ENCODE peak calls at places on chromosomes 11 and 22, in nine cellular contexts. Y, L, U, P, H, Q, K, J and W are unnamed samples. For H3K9me3, the result is how much of the 10 kb centered on the place peaks cover.

GRCh38 chr11:15224466-15224865 is 109.7 kb downstream of the INSC start:
- DNase-seq in H (no peak), J (no peak), P (no peak), Q (no peak), Y (no peak), K (no peak), U (no peak), L (no peak), W (no peak)

GRCh38 chr11:31487848-31488247 is 21.6 kb downstream of the IMMP1L start:
- DNase-seq in Y (peak), Q (peak), U (no peak), J (no peak), K (no peak), H (no peak), L (peak), P (no peak), W (no peak)

GRCh38 chr11:11996321-11997174 is 11.9 kb downstream of the DKK3 start:
- DNase-seq in H (no peak), Y (no peak), J (no peak), K (no peak), Q (no peak), P (no peak), L (no peak), U (no peak), W (no peak)

GRCh38 chr11:87917111-87917510 is 258.1 kb downstream of the RAB38 start:
- DNase-seq in K (no peak), Y (no peak), P (no peak), Q (peak), L (no peak), J (no peak), H (no peak), U (no peak), W (no peak)

GRCh38 chr22:22702874-22703570 is 58.6 kb downstream of the GGTLC2 start:
- DNase-seq in Y (no peak), P (no peak), K (no peak), Q (no peak), U (peak), H (no peak), L (no peak), J (no peak), W (no peak)

GRCh38 chr11:124179311-124179710 is 3.8 kb upstream of the OR10D3 start:
- DNase-seq in U (no peak), Y (no peak), L (no peak), H (no peak), J (no peak), K (no peak), P (no peak), Q (no peak), W (no peak)

GRCh38 chr11:12705874-12706273 is 31.7 kb downstream of the TEAD1 start:
- DNase-seq in H (no peak), U (no peak), K (no peak), L (no peak), P (no peak), J (no peak), Y (peak), Q (no peak), W (no peak)

GRCh38 chr22:44668190-44668885 is 33.7 kb upstream of the PRR5 start:
- DNase-seq in Q (no peak), H (no peak), K (peak), U (peak), P (peak), Y (no peak), L (no peak), J (no peak), W (peak)

GRCh38 chr22:44743247-44743646 is 9.1 kb upstream of the ARHGAP8 start:
- DNase-seq in P (no peak), J (no peak), Y (no peak), U (no peak), H (no peak), K (no peak), Q (no peak), L (no peak), W (no peak)

GRCh38 chr22:22128440-22128839 is 116.1 kb upstream of the VPREB1 start:
- DNase-seq in U (no peak), H (no peak), Q (no peak), P (no peak), K (no peak), L (no peak), J (no peak), Y (no peak), W (no peak)

GRCh38 chr22:48863965-48864538 is 963.6 kb downstream of the BRD1 start:
- DNase-seq in H (no peak), Q (no peak), Y (no peak), P (no peak), J (no peak), K (no peak), U (no peak), L (no peak), W (no peak)

GRCh38 chr11:44340656-44341055 is 30.7 kb upstream of the ALX4 start:
- DNase-seq in K (no peak), H (no peak), L (no peak), P (no peak), Y (no peak), J (no peak), Q (no peak), U (no peak), W (no peak)

GRCh38 chr22:48404004-48404403 is 1423.7 kb downstream of the BRD1 start:
- DNase-seq in U (no peak), J (no peak), L (no peak), K (no peak), Q (no peak), H (no peak), P (no peak), Y (no peak), W (no peak)

GRCh38 chr11:65586676-65587075 is 8.9 kb downstream of the KCNK7 start:
- DNase-seq in K (no peak), H (no peak), L (no peak), U (no peak), Y (peak), Q (no peak), J (no peak), P (no peak), W (no peak)

GRCh38 chr11:68040121-68040956 is 1.5 kb downstream of the TCIRG1 start:
- DNase-seq in Q (peak), K (peak), J (no peak), L (no peak), P (peak), Y (peak), U (peak), H (peak), W (peak)

GRCh38 chr11:114091791-114092397 is 32.4 kb downstream of the ZBTB16 start:
- DNase-seq in Q (peak), Y (no peak), P (no peak), U (no peak), J (no peak), K (no peak), H (no peak), L (no peak), W (no peak)

GRCh38 chr11:36699271-36699670 is 101.2 kb upstream of the RAG2 start:
- DNase-seq in L (no peak), Y (no peak), H (no peak), J (no peak), P (no peak), Q (no peak), K (no peak), U (no peak), W (no peak)

GRCh38 chr22:38471237-38471636 is 3.3 kb downstream of the KDELR3 start:
- DNase-seq in U (no peak), P (peak), Q (no peak), Y (no peak), J (no peak), K (no peak), H (no peak), L (no peak), W (no peak)

GRCh38 chr11:64511966-64512365 is 79.1 kb upstream of the SLC22A12 start:
- DNase-seq in U (no peak), H (no peak), Q (no peak), P (no peak), K (no peak), L (no peak), Y (no peak), J (no peak), W (no peak)

GRCh38 chr11:64355078-64355940 is 3.7 kb upstream of the RPS6KA4 start:
- DNase-seq in Y (no peak), H (peak), J (peak), L (peak), Q (peak), U (peak), K (peak), P (peak), W (peak)

GRCh38 chr11:46175401-46176002 is 54.2 kb upstream of the PHF21A start:
- DNase-seq in L (no peak), H (no peak), K (no peak), U (no peak), Q (no peak), Y (no peak), P (no peak), J (no peak), W (no peak)

GRCh38 chr22:38468761-38469305 is 937 bp downstream of the KDELR3 start:
- DNase-seq in H (no peak), P (peak), Y (no peak), J (no peak), U (no peak), L (no peak), K (no peak), Q (no peak), W (no peak)

GRCh38 chr11:65606876-65607613 is 7.0 kb downstream of the MAP3K11 start:
- DNase-seq in H (peak), J (peak), U (no peak), L (peak), Y (no peak), K (peak), P (peak), Q (peak), W (no peak)

GRCh38 chr22:50148991-50149721 is 21.4 kb upstream of the PANX2 start:
- DNase-seq in K (peak), J (no peak), Q (peak), P (peak), Y (peak), L (peak), H (no peak), U (peak), W (peak)

GRCh38 chr11:68200639-68201038 is 12.5 kb downstream of the KMT5B start:
- DNase-seq in U (no peak), Y (no peak), H (no peak), J (no peak), L (no peak), K (no peak), Q (no peak), P (no peak), W (no peak)

GRCh38 chr11:38060930-38061329 is 1462.9 kb upstream of the RAG2 start:
- DNase-seq in Y (no peak), U (no peak), L (no peak), H (no peak), P (no peak), K (no peak), Q (peak), J (no peak), W (no peak)

GRCh38 chr11:47156951-47157350 is 19.7 kb downstream of the ARFGAP2 start:
- DNase-seq in Q (no peak), H (no peak), L (no peak), Y (no peak), K (no peak), J (no peak), U (no peak), P (no peak), W (no peak)

DNA sequence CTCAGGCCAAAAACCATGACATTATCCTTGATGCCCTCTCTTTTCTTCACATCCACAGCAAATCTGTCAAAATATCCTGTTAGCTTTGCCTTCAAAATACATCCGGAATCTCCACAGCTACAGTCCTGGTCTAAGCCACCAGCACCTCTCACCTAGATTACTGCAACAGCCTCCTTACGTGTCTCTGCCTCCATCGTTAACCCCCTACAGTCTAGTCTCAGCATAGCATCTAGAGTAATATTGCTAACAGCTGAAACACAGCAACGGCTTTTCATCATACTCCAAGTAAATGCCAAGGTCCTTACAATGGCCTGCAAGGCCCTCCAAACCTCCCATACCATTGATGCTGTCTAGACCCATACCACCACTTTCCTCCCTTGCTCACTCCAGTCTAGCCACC is 4.4 kb downstream of the TSG101 start:
- DNase-seq in J (no peak), Y (no peak), P (no peak), H (no peak), U (no peak), L (no peak), K (no peak), Q (no peak), W (no peak)
- TF ChIP-seq CTCF in J (no peak), Y (peak), P (no peak), H (no peak), U (no peak), L (peak), K (no peak), Q (no peak), W (no peak)

DNA sequence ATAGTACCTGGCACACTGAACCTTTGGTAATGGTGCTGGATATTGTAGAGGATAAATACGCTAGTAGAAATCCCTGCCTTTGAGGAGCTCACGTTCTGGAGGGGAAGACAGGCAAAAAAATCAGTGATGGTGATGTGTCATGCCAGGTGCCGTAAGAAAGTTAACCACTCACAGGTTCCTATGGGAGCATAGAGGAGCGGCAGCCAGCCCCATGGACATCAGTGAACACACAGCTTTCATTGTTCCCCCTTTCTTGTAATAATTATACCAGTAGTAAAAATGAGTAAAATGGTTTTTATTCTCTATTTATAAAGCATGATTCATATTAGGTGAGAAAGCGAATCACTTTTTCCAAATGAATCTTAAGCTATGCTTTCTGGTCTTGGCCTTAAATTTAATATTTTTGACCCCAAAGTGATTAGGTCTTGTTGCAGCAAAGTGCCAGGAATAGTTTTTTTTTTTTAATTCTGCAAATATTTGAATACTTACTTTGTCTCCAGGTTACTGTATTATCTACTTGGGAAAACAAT is 57.9 kb downstream of the UVRAG start:
- DNase-seq in Y (no peak), P (no peak), U (no peak), K (no peak), H (no peak), Q (no peak), L (no peak), J (no peak), W (no peak)
- H3K27ac ChIP-seq in Y (no peak), P (no peak), U (no peak), K (no peak), H (no peak), Q (no peak), L (no peak), J (no peak), W (no peak)

GRCh38 chr11:2655834-2656622 is 43.8 kb downstream of the KCNQ1OT1 start:
- DNase-seq in Y (no peak), J (no peak), Q (no peak), U (no peak), L (no peak), P (no peak), K (no peak), H (no peak), W (no peak)
- H3K9me3 ChIP-seq in Y (under half), J (under half), Q (under half), U (under half), L (under half), P (under half), K (half or more), H (under half), W (under half)

GRCh38 chr22:45867118-45867905 is 109.7 kb downstream of the WNT7B start:
- DNase-seq in K (peak), P (peak), Y (no peak), U (peak), J (no peak), Q (no peak), H (no peak), L (no peak), W (no peak)
- TF ChIP-seq CTCF in K (peak), P (peak), Y (no peak), U (no peak), J (peak), Q (peak), H (no peak), L (no peak), W (no peak)